ENCODE peak calls at places on chromosomes 11 and 22, in seven cellular contexts. H, Q, R, V, W, U and N are unnamed samples.
A peak's percentile ranks its signal among the peaks of the same experiment; 100 is the strongest.

GRCh38 chr11:76629133-76629852 is 41.3 kb downstream of the LRRC32 start:
- DNase-seq in U (no peak), V (no peak), H (peak; percentile 65), W (peak; percentile 50), R (no peak), Q (no peak), N (peak; percentile 65)

GRCh38 chr11:132911186-132911585 is 621.1 kb downstream of the OPCML start:
- DNase-seq in Q (no peak), H (no peak), U (no peak), R (no peak), V (peak; percentile 59), W (no peak), N (no peak)

GRCh38 chr11:132114185-132114584 is 743.8 kb downstream of the NTM start:
- DNase-seq in H (no peak), V (peak; percentile 54), R (no peak), U (peak; percentile 65), Q (no peak), W (no peak), N (no peak)

GRCh38 chr11:47469411-47470179 is 20.7 kb upstream of the RAPSN start:
- DNase-seq in R (no peak), V (no peak), W (no peak), H (no peak), Q (no peak), U (no peak), N (no peak)

GRCh38 chr11:64745219-64745522 is 1.2 kb upstream of the RASGRP2 start:
- DNase-seq in W (peak; percentile 92), R (peak; percentile 79), H (peak; percentile 84), Q (peak; percentile 62), V (peak; percentile 35), U (no peak), N (peak; percentile 93)

GRCh38 chr11:11346249-11346648 is 6.8 kb downstream of the CSNK2A3 start:
- DNase-seq in R (no peak), V (no peak), H (no peak), U (peak; percentile 40), Q (no peak), W (no peak), N (no peak)

GRCh38 chr22:49968313-49968830 is 7.8 kb downstream of the PIM3 start:
- DNase-seq in V (no peak), R (no peak), H (peak; percentile 31), W (no peak), U (no peak), Q (no peak), N (peak; percentile 48)

GRCh38 chr11:45518096-45518852 is 147.1 kb downstream of the CHST1 start:
- DNase-seq in R (no peak), V (no peak), U (no peak), Q (no peak), W (no peak), H (no peak), N (no peak)

GRCh38 chr11:71449596-71449995 is 1.4 kb upstream of the DHCR7 start:
- DNase-seq in Q (no peak), U (no peak), W (no peak), H (no peak), R (no peak), V (no peak), N (no peak)

GRCh38 chr22:29768052-29768680 is 997 bp downstream of the UQCR10 start:
- DNase-seq in W (no peak), Q (no peak), V (no peak), U (no peak), H (no peak), R (no peak), N (no peak)

GRCh38 chr11:84714316-84714780 is 912.8 kb downstream of the DLG2 start:
- DNase-seq in Q (no peak), W (peak; percentile 52), R (no peak), V (peak; percentile 5), U (peak; percentile 61), H (peak; percentile 50), N (peak; percentile 50)

GRCh38 chr22:21641417-21641794 is 696 bp upstream of the SDF2L1 start:
- DNase-seq in H (peak; percentile 56), Q (no peak), U (peak; percentile 30), W (no peak), V (peak; percentile 70), R (no peak), N (peak; percentile 64)

GRCh38 chr11:69655479-69656394 is 14.8 kb downstream of the CCND1 start:
- DNase-seq in H (no peak), Q (no peak), R (no peak), V (no peak), U (no peak), W (no peak), N (peak; percentile 21)

GRCh38 chr11:116534270-116534975 is 238.4 kb downstream of the BUD13 start:
- DNase-seq in Q (no peak), H (no peak), W (no peak), U (no peak), R (no peak), V (no peak), N (no peak)

GRCh38 chr11:113305440-113306336 is 8.7 kb upstream of the TTC12 start:
- DNase-seq in H (peak; percentile 83), R (peak; percentile 63), U (peak; percentile 81), Q (peak; percentile 64), V (peak; percentile 82), W (peak; percentile 78), N (peak; percentile 82)

GRCh38 chr11:16925495-16926065 is 88.6 kb downstream of the PLEKHA7 start:
- DNase-seq in U (peak; percentile 60), R (no peak), H (peak; percentile 51), W (no peak), V (peak; percentile 56), Q (no peak), N (peak; percentile 62)

GRCh38 chr11:45560153-45560934 is 105.1 kb downstream of the CHST1 start:
- DNase-seq in U (peak; percentile 27), Q (no peak), W (no peak), R (no peak), H (no peak), V (peak; percentile 95), N (no peak)

GRCh38 chr22:46538816-46539163 is 1.4 kb upstream of the CELSR1 start:
- DNase-seq in Q (no peak), W (no peak), U (no peak), V (no peak), H (peak; percentile 62), R (no peak), N (no peak)

GRCh38 chr11:125626381-125626950 is 1.5 kb downstream of the CHEK1 start:
- DNase-seq in Q (no peak), U (no peak), W (peak; percentile 41), R (peak; percentile 21), V (no peak), H (no peak), N (no peak)